ENCODE peak calls at places on chromosomes 12 and 14, in ten cellular contexts. H, K, F, W, C, R, Y, E, V and I are unnamed samples.

GRCh38 chr12:2375871-2376270 is 323.1 kb downstream of the CACNA1C start:
- DNase-seq in Y (no peak), W (no peak), C (no peak), V (no peak), E (no peak), H (no peak), K (no peak), R (peak; percentile 54), F (no peak), I (no peak)

GRCh38 chr12:4144676-4145075 is 128.9 kb upstream of the CCND2 start:
- DNase-seq in W (no peak), R (no peak), K (no peak), Y (no peak), E (no peak), V (no peak), F (no peak), H (no peak), C (no peak), I (no peak)

GRCh38 chr12:58176296-58176869 is 235.0 kb downstream of the ATP23 start:
- DNase-seq in V (peak; percentile 5), W (no peak), K (peak; percentile 8), E (peak; percentile 11), F (peak; percentile 73), H (peak; percentile 63), C (peak; percentile 75), R (no peak), Y (no peak), I (peak; percentile 59)

GRCh38 chr14:35201066-35201465 is 78.7 kb downstream of the PRORP start:
- DNase-seq in W (no peak), F (no peak), R (no peak), V (no peak), K (no peak), H (no peak), Y (no peak), C (no peak), E (no peak), I (no peak)

GRCh38 chr14:36747411-36748184 is 85.9 kb downstream of the PAX9 start:
- DNase-seq in F (no peak), E (no peak), K (no peak), V (peak; percentile 5), Y (no peak), C (no peak), W (no peak), H (no peak), R (no peak), I (no peak)

GRCh38 chr12:8644345-8645248 is 18.0 kb downstream of the MFAP5 start:
- DNase-seq in V (no peak), F (no peak), K (no peak), H (no peak), C (no peak), R (no peak), Y (no peak), E (no peak), W (peak; percentile 89), I (no peak)

GRCh38 chr14:53953828-53954550 is 2.6 kb downstream of the BMP4 start:
- DNase-seq in E (peak; percentile 20), C (no peak), W (no peak), Y (no peak), F (peak; percentile 74), H (peak; percentile 50), V (peak; percentile 54), K (no peak), R (peak; percentile 82), I (peak; percentile 53)

GRCh38 chr12:89436062-89436461 is 83.8 kb upstream of the DUSP6 start:
- DNase-seq in F (no peak), E (no peak), V (no peak), Y (no peak), W (no peak), H (no peak), K (no peak), C (no peak), R (no peak), I (no peak)

GRCh38 chr14:21069388-21070082 is 569 bp upstream of the ARHGEF40 start:
- DNase-seq in H (peak; percentile 52), C (peak; percentile 35), R (no peak), K (no peak), V (peak; percentile 47), W (no peak), E (no peak), F (peak; percentile 55), Y (no peak), I (peak; percentile 42)

GRCh38 chr14:19799880-19800279 is 3.7 kb upstream of the OR4N2 start:
- DNase-seq in F (no peak), Y (no peak), R (no peak), K (no peak), V (no peak), E (no peak), C (no peak), W (no peak), H (no peak), I (no peak)

DNA sequence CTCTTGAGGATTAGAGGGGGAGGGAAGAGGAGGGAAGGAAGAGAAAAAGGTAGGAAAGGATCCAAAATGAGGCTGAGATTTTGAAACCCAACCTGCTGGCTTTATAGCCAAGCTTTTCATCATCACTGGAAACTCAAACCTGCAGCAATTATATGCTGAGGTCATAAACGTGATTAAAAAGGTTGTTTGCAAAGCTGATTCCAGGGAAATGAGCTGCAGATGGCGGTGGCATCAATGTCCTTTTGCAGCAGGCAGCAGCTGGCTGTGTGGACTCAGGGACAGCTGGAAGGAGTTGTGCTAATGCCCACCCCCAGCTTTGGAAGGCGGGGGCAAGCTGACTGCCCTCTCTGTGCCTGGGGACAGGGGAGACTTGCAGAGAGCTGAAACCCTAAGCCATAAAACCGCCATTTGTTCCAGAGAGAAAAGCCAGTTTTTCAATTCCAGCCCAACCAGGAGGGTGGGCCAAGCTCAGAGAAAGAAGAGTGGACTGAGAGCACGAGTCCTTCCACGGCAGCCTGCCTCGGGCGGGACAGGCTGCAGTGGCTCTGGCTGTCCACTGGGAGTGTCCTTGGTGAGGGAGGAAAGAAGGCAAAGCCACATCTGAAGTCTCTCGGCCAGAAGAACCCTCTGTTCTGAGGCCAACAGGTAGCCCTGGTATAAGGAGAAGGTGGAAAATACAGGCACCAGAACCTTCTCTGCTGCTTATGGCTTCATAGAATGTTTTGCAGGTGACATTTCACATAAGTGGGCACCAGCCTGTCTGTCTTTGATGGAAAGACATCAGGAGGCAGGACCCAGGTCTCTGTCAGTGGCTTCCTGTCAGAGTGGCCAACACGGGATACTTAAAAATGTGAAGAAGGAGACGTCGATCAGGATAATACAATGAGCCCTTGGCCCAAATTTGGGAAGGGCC is 90.7 kb downstream of the SINHCAF start:
- DNase-seq in K (no peak), V (peak; percentile 20), H (peak; percentile 60), E (no peak), R (no peak), W (no peak), C (peak; percentile 80), Y (no peak), F (peak; percentile 84), I (peak; percentile 72)
- TF ChIP-seq CTCF in K (peak; percentile 35), V (peak; percentile 63), H (peak; percentile 60), E (peak; percentile 55), R (peak; percentile 38), W (peak; percentile 22), C (peak; percentile 78), Y (peak; percentile 54), F (peak; percentile 48), I (peak; percentile 65)

DNA sequence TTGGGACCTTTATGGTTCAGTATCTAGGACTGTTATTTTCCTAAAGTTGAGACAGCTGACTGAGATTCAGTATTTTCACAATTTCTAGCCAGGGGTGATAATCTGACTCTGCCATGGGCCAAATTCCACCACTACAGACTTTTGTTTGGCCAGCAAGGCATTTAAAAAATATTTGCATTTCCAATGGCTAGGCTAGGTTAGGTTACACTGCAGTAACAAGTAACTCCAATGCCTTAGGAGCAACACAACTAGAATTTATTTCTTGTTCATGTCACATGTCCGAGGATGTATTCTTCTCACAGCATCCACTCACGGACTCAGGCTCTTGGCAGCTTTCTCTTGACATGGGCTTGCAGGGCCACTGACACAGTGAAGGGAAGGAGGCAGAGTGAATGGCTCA is 83.0 kb downstream of the CPSF2 start:
- DNase-seq in K (no peak), E (no peak), V (no peak), W (no peak), H (no peak), F (no peak), C (no peak), Y (no peak), R (no peak), I (no peak)
- TF ChIP-seq CTCF in K (no peak), E (no peak), V (no peak), W (no peak), H (no peak), F (no peak), C (no peak), Y (no peak), R (no peak), I (no peak)

GRCh38 chr12:6957741-6958608 is 6.8 kb downstream of the PTPN6 start:
- DNase-seq in V (no peak), K (no peak), W (no peak), Y (no peak), E (no peak), F (no peak), H (no peak), C (no peak), R (peak; percentile 63), I (no peak)

GRCh38 chr12:6960291-6961277 is 9.4 kb downstream of the PTPN6 start:
- DNase-seq in F (no peak), H (no peak), E (no peak), R (peak; percentile 70), W (peak; percentile 78), C (no peak), K (no peak), Y (no peak), V (peak; percentile 31), I (no peak)

GRCh38 chr12:6961278-6961694 is 9.2 kb downstream of the PHB2 start:
- DNase-seq in V (no peak), R (peak; percentile 86), F (peak; percentile 43), C (no peak), K (no peak), H (no peak), W (peak; percentile 6), E (peak; percentile 58), Y (no peak), I (no peak)

GRCh38 chr12:6958609-6959375 is 7.6 kb downstream of the PTPN6 start:
- DNase-seq in R (peak; percentile 68), F (no peak), Y (no peak), H (no peak), V (no peak), K (no peak), W (peak; percentile 89), C (no peak), E (no peak), I (no peak)

GRCh38 chr12:6959376-6960290 is 8.5 kb downstream of the PTPN6 start:
- DNase-seq in R (peak; percentile 68), F (no peak), C (no peak), W (no peak), V (no peak), H (no peak), K (no peak), Y (no peak), E (no peak), I (no peak)
- TF ChIP-seq CTCF in R (no peak), F (no peak), C (no peak), W (no peak), V (no peak), H (no peak), K (no peak), Y (no peak), E (no peak), I (no peak)

DNA sequence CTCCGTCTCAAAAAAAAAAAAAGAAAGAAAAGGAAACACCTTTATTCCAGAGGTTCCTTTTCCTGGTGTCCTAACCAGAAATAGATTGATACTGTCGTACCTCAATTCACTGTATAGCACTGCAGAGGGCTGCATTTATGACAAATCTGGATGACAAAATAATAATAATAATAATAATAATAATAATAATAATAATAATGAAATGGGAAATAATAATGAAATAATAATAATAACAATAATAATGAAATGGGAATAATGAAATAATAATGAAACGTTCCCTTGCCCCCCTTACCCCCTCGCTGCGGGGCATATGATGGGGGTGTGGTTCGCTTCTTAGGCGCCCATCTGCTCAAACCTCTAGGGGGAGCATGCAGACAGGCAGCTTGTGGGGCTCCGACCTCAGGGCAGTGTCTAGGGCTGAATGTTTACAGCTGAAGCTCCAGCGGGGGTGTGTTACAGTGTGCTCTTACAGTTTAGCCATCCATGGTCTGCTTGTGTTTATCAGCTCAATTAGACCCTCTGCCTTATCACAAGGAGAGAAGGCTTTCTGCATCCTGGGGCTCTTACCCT is 1088.3 kb upstream of the SEL1L start:
- DNase-seq in R (peak; percentile 22), H (no peak), W (no peak), K (no peak), V (no peak), Y (no peak), F (no peak), C (peak; percentile 14), E (no peak), I (no peak)
- TF ChIP-seq CTCF in R (no peak), H (no peak), W (no peak), K (no peak), V (no peak), Y (no peak), F (no peak), C (peak; percentile 30), E (no peak), I (no peak)